ENCODE peak calls at places on chromosomes 6 and 20, in five cellular contexts. One of them, this sample, is unnamed. For H3K36me3, the result is how much of the 10 kb centered on the place peaks cover.

GRCh38 chr6:127938701-127939100 is 37.8 kb upstream of the THEMIS start:
- DNase-seq in effector memory CD4-positive, alpha-beta T cell: no peak
- DNase-seq in esophagus squamous epithelium: no peak
- DNase-seq in upper lobe of right lung: no peak
- DNase-seq in IMR-90: peak
- DNase-seq in this sample: peak

GRCh38 chr6:52330470-52330869 is 31.5 kb upstream of the PAQR8 start:
- DNase-seq in effector memory CD4-positive, alpha-beta T cell: no peak
- DNase-seq in esophagus squamous epithelium: no peak
- DNase-seq in IMR-90: no peak
- DNase-seq in upper lobe of right lung: no peak
- DNase-seq in this sample: no peak

GRCh38 chr6:52249078-52249477 is 4.8 kb upstream of the IL17F start:
- DNase-seq in upper lobe of right lung: no peak
- DNase-seq in IMR-90: no peak
- DNase-seq in effector memory CD4-positive, alpha-beta T cell: no peak
- DNase-seq in esophagus squamous epithelium: no peak
- DNase-seq in this sample: no peak

GRCh38 chr20:21862224-21862927 is 156.9 kb downstream of the PAX1 start:
- DNase-seq in upper lobe of right lung: no peak
- DNase-seq in esophagus squamous epithelium: no peak
- DNase-seq in effector memory CD4-positive, alpha-beta T cell: no peak
- DNase-seq in IMR-90: no peak
- DNase-seq in this sample: no peak

GRCh38 chr6:100803264-100803663 is 77.9 kb downstream of the ASCC3 start:
- DNase-seq in upper lobe of right lung: no peak
- DNase-seq in effector memory CD4-positive, alpha-beta T cell: no peak
- DNase-seq in IMR-90: no peak
- DNase-seq in esophagus squamous epithelium: no peak
- DNase-seq in this sample: no peak

GRCh38 chr6:165266236-165267025 is 43.0 kb downstream of the C6orf118 start:
- DNase-seq in upper lobe of right lung: no peak
- DNase-seq in esophagus squamous epithelium: no peak
- DNase-seq in IMR-90: no peak
- DNase-seq in effector memory CD4-positive, alpha-beta T cell: no peak
- DNase-seq in this sample: no peak

GRCh38 chr6:6646859-6647258 is 58.3 kb downstream of the LY86 start:
- DNase-seq in effector memory CD4-positive, alpha-beta T cell: no peak
- DNase-seq in upper lobe of right lung: no peak
- DNase-seq in esophagus squamous epithelium: no peak
- DNase-seq in IMR-90: no peak
- DNase-seq in this sample: no peak

GRCh38 chr6:30720738-30721197 is 616 bp downstream of the TUBB start:
- DNase-seq in IMR-90: peak
- DNase-seq in esophagus squamous epithelium: peak
- DNase-seq in effector memory CD4-positive, alpha-beta T cell: peak
- DNase-seq in upper lobe of right lung: peak
- DNase-seq in this sample: no peak

GRCh38 chr6:38170666-38171065 is 351.1 kb downstream of the ZFAND3 start:
- DNase-seq in upper lobe of right lung: no peak
- DNase-seq in effector memory CD4-positive, alpha-beta T cell: no peak
- DNase-seq in IMR-90: no peak
- DNase-seq in esophagus squamous epithelium: no peak
- DNase-seq in this sample: no peak

GRCh38 chr6:75205776-75206334 is at the start of gene COL12A1:
- DNase-seq in esophagus squamous epithelium: peak
- DNase-seq in effector memory CD4-positive, alpha-beta T cell: no peak
- DNase-seq in IMR-90: peak
- DNase-seq in upper lobe of right lung: peak
- DNase-seq in this sample: peak

GRCh38 chr6:64280569-64280968 is 645.0 kb downstream of the PHF3 start:
- DNase-seq in effector memory CD4-positive, alpha-beta T cell: no peak
- DNase-seq in esophagus squamous epithelium: no peak
- DNase-seq in IMR-90: peak
- DNase-seq in upper lobe of right lung: no peak
- DNase-seq in this sample: no peak

GRCh38 chr20:18995455-18995854 is 181.9 kb downstream of the SCP2D1 start:
- DNase-seq in IMR-90: no peak
- DNase-seq in upper lobe of right lung: no peak
- DNase-seq in esophagus squamous epithelium: no peak
- DNase-seq in effector memory CD4-positive, alpha-beta T cell: no peak
- DNase-seq in this sample: no peak

GRCh38 chr20:9573598-9573997 is 59.2 kb downstream of the LAMP5 start:
- DNase-seq in effector memory CD4-positive, alpha-beta T cell: no peak
- DNase-seq in IMR-90: no peak
- DNase-seq in upper lobe of right lung: no peak
- DNase-seq in esophagus squamous epithelium: no peak
- DNase-seq in this sample: no peak

GRCh38 chr6:22071655-22072054 is 225.2 kb downstream of the PRL start:
- DNase-seq in upper lobe of right lung: no peak
- DNase-seq in esophagus squamous epithelium: no peak
- DNase-seq in IMR-90: peak
- DNase-seq in effector memory CD4-positive, alpha-beta T cell: no peak
- DNase-seq in this sample: peak

GRCh38 chr6:158926429-158926828 is 73.6 kb downstream of the RSPH3 start:
- DNase-seq in esophagus squamous epithelium: no peak
- DNase-seq in IMR-90: peak
- DNase-seq in upper lobe of right lung: no peak
- DNase-seq in effector memory CD4-positive, alpha-beta T cell: no peak
- DNase-seq in this sample: peak

GRCh38 chr6:55941713-55942112 is 66.3 kb upstream of the BMP5 start:
- DNase-seq in effector memory CD4-positive, alpha-beta T cell: no peak
- DNase-seq in upper lobe of right lung: no peak
- DNase-seq in IMR-90: peak
- DNase-seq in esophagus squamous epithelium: no peak
- DNase-seq in this sample: no peak

GRCh38 chr20:2296545-2297351 is 947 bp downstream of the TGM3 start:
- DNase-seq in effector memory CD4-positive, alpha-beta T cell: no peak
- DNase-seq in upper lobe of right lung: no peak
- DNase-seq in esophagus squamous epithelium: no peak
- DNase-seq in IMR-90: no peak
- DNase-seq in this sample: no peak

GRCh38 chr6:98547634-98548033 is 286.7 kb upstream of the POU3F2 start:
- DNase-seq in effector memory CD4-positive, alpha-beta T cell: no peak
- DNase-seq in IMR-90: no peak
- DNase-seq in upper lobe of right lung: no peak
- DNase-seq in esophagus squamous epithelium: no peak
- DNase-seq in this sample: no peak

GRCh38 chr20:17734374-17734773 is 34.6 kb downstream of the BANF2 start:
- DNase-seq in upper lobe of right lung: no peak
- DNase-seq in effector memory CD4-positive, alpha-beta T cell: no peak
- DNase-seq in esophagus squamous epithelium: no peak
- DNase-seq in IMR-90: no peak
- DNase-seq in this sample: no peak

GRCh38 chr6:134908906-134909516 is 40.9 kb downstream of the ALDH8A1 start:
- DNase-seq in IMR-90: peak
- DNase-seq in esophagus squamous epithelium: no peak
- DNase-seq in upper lobe of right lung: no peak
- DNase-seq in effector memory CD4-positive, alpha-beta T cell: no peak
- DNase-seq in this sample: peak

GRCh38 chr6:68572525-68572924 is 62.6 kb upstream of the ADGRB3 start:
- DNase-seq in effector memory CD4-positive, alpha-beta T cell: no peak
- DNase-seq in upper lobe of right lung: no peak
- DNase-seq in esophagus squamous epithelium: no peak
- DNase-seq in IMR-90: no peak
- DNase-seq in this sample: peak

GRCh38 chr6:3355358-3356055 is 96.8 kb downstream of the PSMG4 start:
- DNase-seq in esophagus squamous epithelium: no peak
- DNase-seq in effector memory CD4-positive, alpha-beta T cell: peak
- DNase-seq in IMR-90: no peak
- DNase-seq in upper lobe of right lung: no peak
- DNase-seq in this sample: no peak

GRCh38 chr6:29520232-29520631 is 32.5 kb upstream of the MAS1L start:
- DNase-seq in esophagus squamous epithelium: no peak
- DNase-seq in IMR-90: no peak
- DNase-seq in upper lobe of right lung: no peak
- DNase-seq in effector memory CD4-positive, alpha-beta T cell: no peak
- DNase-seq in this sample: no peak

GRCh38 chr6:68709091-68709490 is 74.0 kb downstream of the ADGRB3 start:
- DNase-seq in upper lobe of right lung: no peak
- DNase-seq in esophagus squamous epithelium: no peak
- DNase-seq in effector memory CD4-positive, alpha-beta T cell: no peak
- DNase-seq in IMR-90: no peak
- DNase-seq in this sample: no peak

GRCh38 chr6:134345780-134346179 is 27.9 kb upstream of the SGK1 start:
- DNase-seq in esophagus squamous epithelium: no peak
- DNase-seq in effector memory CD4-positive, alpha-beta T cell: no peak
- DNase-seq in IMR-90: no peak
- DNase-seq in upper lobe of right lung: no peak
- DNase-seq in this sample: no peak

GRCh38 chr20:1895674-1896496 is 678 bp downstream of the SIRPA start:
- DNase-seq in IMR-90: no peak
- DNase-seq in esophagus squamous epithelium: no peak
- DNase-seq in effector memory CD4-positive, alpha-beta T cell: no peak
- DNase-seq in upper lobe of right lung: no peak
- DNase-seq in this sample: no peak

GRCh38 chr20:57794600-57795346 is 85.0 kb upstream of the PMEPA1 start:
- DNase-seq in IMR-90: peak
- DNase-seq in esophagus squamous epithelium: no peak
- DNase-seq in effector memory CD4-positive, alpha-beta T cell: no peak
- DNase-seq in upper lobe of right lung: no peak
- DNase-seq in this sample: no peak

GRCh38 chr6:124524821-124525220 is 437.4 kb upstream of the RNF217 start:
- DNase-seq in upper lobe of right lung: no peak
- DNase-seq in IMR-90: no peak
- DNase-seq in effector memory CD4-positive, alpha-beta T cell: no peak
- DNase-seq in esophagus squamous epithelium: no peak
- DNase-seq in this sample: no peak

GRCh38 chr6:39313526-39314272 is 520 bp downstream of the KCNK17 start:
- DNase-seq in IMR-90: no peak
- DNase-seq in esophagus squamous epithelium: no peak
- DNase-seq in upper lobe of right lung: no peak
- DNase-seq in effector memory CD4-positive, alpha-beta T cell: no peak
- DNase-seq in this sample: no peak

GRCh38 chr6:101444717-101445116 is 51.2 kb downstream of the GRIK2 start:
- DNase-seq in effector memory CD4-positive, alpha-beta T cell: no peak
- DNase-seq in IMR-90: no peak
- DNase-seq in upper lobe of right lung: no peak
- DNase-seq in esophagus squamous epithelium: no peak
- DNase-seq in this sample: no peak

GRCh38 chr6:80163754-80164187 is 57.3 kb downstream of the BCKDHB start:
- DNase-seq in esophagus squamous epithelium: no peak
- DNase-seq in IMR-90: peak
- DNase-seq in upper lobe of right lung: no peak
- DNase-seq in effector memory CD4-positive, alpha-beta T cell: no peak
- DNase-seq in this sample: peak
- H3K27ac ChIP-seq in esophagus squamous epithelium: no peak
- H3K27ac ChIP-seq in IMR-90: peak
- H3K27ac ChIP-seq in upper lobe of right lung: no peak
- H3K27ac ChIP-seq in effector memory CD4-positive, alpha-beta T cell: no peak
- H3K27ac ChIP-seq in this sample: peak

GRCh38 chr6:142841915-142842314 is 103.1 kb downstream of the HIVEP2 start:
- DNase-seq in effector memory CD4-positive, alpha-beta T cell: no peak
- DNase-seq in IMR-90: no peak
- DNase-seq in esophagus squamous epithelium: no peak
- DNase-seq in upper lobe of right lung: no peak
- DNase-seq in this sample: no peak
- H3K4me3 ChIP-seq in effector memory CD4-positive, alpha-beta T cell: peak
- H3K4me3 ChIP-seq in IMR-90: no peak
- H3K4me3 ChIP-seq in esophagus squamous epithelium: peak
- H3K4me3 ChIP-seq in upper lobe of right lung: peak
- H3K4me3 ChIP-seq in this sample: no peak

GRCh38 chr6:48074368-48074767 is 36.6 kb downstream of the PTCHD4 start:
- DNase-seq in IMR-90: no peak
- DNase-seq in effector memory CD4-positive, alpha-beta T cell: no peak
- DNase-seq in upper lobe of right lung: no peak
- DNase-seq in esophagus squamous epithelium: no peak
- DNase-seq in this sample: no peak

GRCh38 chr6:48080227-48081009 is 30.6 kb downstream of the PTCHD4 start:
- DNase-seq in upper lobe of right lung: no peak
- DNase-seq in IMR-90: no peak
- DNase-seq in effector memory CD4-positive, alpha-beta T cell: no peak
- DNase-seq in esophagus squamous epithelium: no peak
- DNase-seq in this sample: peak

GRCh38 chr6:48075181-48075580 is 35.8 kb downstream of the PTCHD4 start:
- DNase-seq in esophagus squamous epithelium: no peak
- DNase-seq in IMR-90: no peak
- DNase-seq in effector memory CD4-positive, alpha-beta T cell: no peak
- DNase-seq in upper lobe of right lung: no peak
- DNase-seq in this sample: no peak

GRCh38 chr6:48078092-48078491 is 32.9 kb downstream of the PTCHD4 start:
- DNase-seq in upper lobe of right lung: no peak
- DNase-seq in esophagus squamous epithelium: no peak
- DNase-seq in effector memory CD4-positive, alpha-beta T cell: no peak
- DNase-seq in IMR-90: no peak
- DNase-seq in this sample: no peak
- H3K36me3 ChIP-seq in upper lobe of right lung: under half
- H3K36me3 ChIP-seq in esophagus squamous epithelium: under half
- H3K36me3 ChIP-seq in effector memory CD4-positive, alpha-beta T cell: under half
- H3K36me3 ChIP-seq in IMR-90: under half
- H3K36me3 ChIP-seq in this sample: under half

GRCh38 chr20:44074252-44075151 is 112.5 kb downstream of the JPH2 start:
- DNase-seq in esophagus squamous epithelium: no peak
- DNase-seq in IMR-90: peak
- DNase-seq in effector memory CD4-positive, alpha-beta T cell: no peak
- DNase-seq in upper lobe of right lung: peak
- DNase-seq in this sample: peak

GRCh38 chr20:44073011-44073674 is 113.8 kb downstream of the JPH2 start:
- DNase-seq in upper lobe of right lung: peak
- DNase-seq in esophagus squamous epithelium: no peak
- DNase-seq in IMR-90: no peak
- DNase-seq in effector memory CD4-positive, alpha-beta T cell: no peak
- DNase-seq in this sample: no peak

GRCh38 chr20:44073675-44074071 is 113.3 kb downstream of the JPH2 start:
- DNase-seq in effector memory CD4-positive, alpha-beta T cell: no peak
- DNase-seq in upper lobe of right lung: peak
- DNase-seq in esophagus squamous epithelium: no peak
- DNase-seq in IMR-90: no peak
- DNase-seq in this sample: no peak

GRCh38 chr20:44075950-44076232 is 111.1 kb downstream of the JPH2 start:
- DNase-seq in IMR-90: no peak
- DNase-seq in upper lobe of right lung: no peak
- DNase-seq in esophagus squamous epithelium: no peak
- DNase-seq in effector memory CD4-positive, alpha-beta T cell: no peak
- DNase-seq in this sample: no peak

DNA sequence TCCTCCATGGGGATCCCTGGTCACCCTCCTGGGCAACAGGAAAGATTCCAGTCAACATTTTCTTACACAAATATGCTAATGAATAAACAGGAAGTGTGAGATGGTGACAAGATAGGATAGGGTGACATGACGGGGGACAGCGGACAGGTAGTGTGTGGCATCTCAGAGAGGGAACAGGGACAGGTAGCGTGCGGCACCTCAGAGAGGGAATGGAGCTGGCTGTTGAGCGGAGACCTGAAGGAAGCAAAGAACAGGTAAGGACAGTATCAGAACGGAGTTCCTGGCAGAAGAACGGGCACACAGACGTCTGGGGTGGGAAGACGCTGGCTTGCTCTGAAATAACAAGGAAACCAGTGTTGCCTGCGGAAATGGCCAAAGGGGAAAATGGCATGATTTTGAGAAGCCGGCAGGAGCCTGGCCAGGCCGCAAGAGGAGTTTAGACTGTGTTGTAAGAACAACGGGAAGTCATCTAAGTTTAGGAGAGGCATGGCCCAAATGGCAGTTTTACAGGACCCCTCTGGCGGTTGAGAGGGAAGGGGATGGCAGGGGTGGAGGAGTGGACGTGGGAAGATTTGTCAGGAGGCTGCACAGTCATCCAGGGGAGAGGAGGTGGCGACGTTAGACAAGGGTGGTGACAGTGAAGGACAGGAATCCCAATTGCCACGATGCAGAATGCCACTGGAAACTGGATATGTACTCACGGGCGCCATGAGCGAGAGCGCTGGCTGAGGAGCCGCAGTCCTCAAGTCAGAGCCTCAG is 111.6 kb downstream of the JPH2 start:
- DNase-seq in effector memory CD4-positive, alpha-beta T cell: no peak
- DNase-seq in IMR-90: no peak
- DNase-seq in esophagus squamous epithelium: no peak
- DNase-seq in upper lobe of right lung: peak
- DNase-seq in this sample: no peak
- H3K27ac ChIP-seq in effector memory CD4-positive, alpha-beta T cell: no peak
- H3K27ac ChIP-seq in IMR-90: no peak
- H3K27ac ChIP-seq in esophagus squamous epithelium: no peak
- H3K27ac ChIP-seq in upper lobe of right lung: no peak
- H3K27ac ChIP-seq in this sample: no peak